ENCODE peak calls at places on chromosome 16, in eight cellular contexts. One of them, this sample, is unnamed.

GRCh38 chr16:82061861-82062525 is 26.9 kb downstream of the HSD17B2 start:
- DNase-seq in A549: peak
- DNase-seq in AG09309: no peak
- DNase-seq in hepatocyte: no peak
- DNase-seq in pancreas: no peak
- DNase-seq in CD4-positive, alpha-beta T cell: no peak
- DNase-seq in WERI-Rb-1: no peak
- DNase-seq in ascending aorta: no peak
- DNase-seq in this sample: peak

GRCh38 chr16:81774348-81774747 is 4.7 kb upstream of the PLCG2 start:
- DNase-seq in A549: no peak
- DNase-seq in AG09309: no peak
- DNase-seq in hepatocyte: no peak
- DNase-seq in pancreas: no peak
- DNase-seq in CD4-positive, alpha-beta T cell: no peak
- DNase-seq in WERI-Rb-1: no peak
- DNase-seq in ascending aorta: no peak
- DNase-seq in this sample: no peak

GRCh38 chr16:31129568-31130335 is 5.8 kb downstream of the PRSS8 start:
- DNase-seq in A549: no peak
- DNase-seq in AG09309: no peak
- DNase-seq in hepatocyte: peak
- DNase-seq in pancreas: peak
- DNase-seq in CD4-positive, alpha-beta T cell: no peak
- DNase-seq in WERI-Rb-1: no peak
- DNase-seq in ascending aorta: no peak
- DNase-seq in this sample: no peak

GRCh38 chr16:397736-398332 is 835 bp downstream of the NME4 start:
- DNase-seq in A549: peak
- DNase-seq in AG09309: no peak
- DNase-seq in hepatocyte: peak
- DNase-seq in pancreas: peak
- DNase-seq in CD4-positive, alpha-beta T cell: no peak
- DNase-seq in WERI-Rb-1: peak
- DNase-seq in ascending aorta: peak
- DNase-seq in this sample: peak

GRCh38 chr16:48378836-48379235 is 6.4 kb downstream of the SIAH1 start:
- DNase-seq in A549: no peak
- DNase-seq in AG09309: no peak
- DNase-seq in hepatocyte: no peak
- DNase-seq in pancreas: no peak
- DNase-seq in CD4-positive, alpha-beta T cell: no peak
- DNase-seq in WERI-Rb-1: no peak
- DNase-seq in ascending aorta: no peak
- DNase-seq in this sample: no peak

GRCh38 chr16:35747658-35748455 is 2288.4 kb downstream of the TP53TG3F start:
- DNase-seq in A549: no peak
- DNase-seq in AG09309: no peak
- DNase-seq in hepatocyte: no peak
- DNase-seq in pancreas: no peak
- DNase-seq in CD4-positive, alpha-beta T cell: no peak
- DNase-seq in WERI-Rb-1: no peak
- DNase-seq in ascending aorta: peak
- DNase-seq in this sample: peak

GRCh38 chr16:11621920-11622651 is 35.4 kb upstream of the LITAF start:
- DNase-seq in A549: no peak
- DNase-seq in AG09309: no peak
- DNase-seq in hepatocyte: no peak
- DNase-seq in pancreas: no peak
- DNase-seq in CD4-positive, alpha-beta T cell: peak
- DNase-seq in WERI-Rb-1: no peak
- DNase-seq in ascending aorta: no peak
- DNase-seq in this sample: peak

GRCh38 chr16:49854227-49855203 is 1.4 kb downstream of the ZNF423 start:
- DNase-seq in A549: peak
- DNase-seq in AG09309: no peak
- DNase-seq in hepatocyte: peak
- DNase-seq in pancreas: peak
- DNase-seq in CD4-positive, alpha-beta T cell: no peak
- DNase-seq in WERI-Rb-1: peak
- DNase-seq in ascending aorta: no peak
- DNase-seq in this sample: no peak

GRCh38 chr16:78431701-78432100 is 332.2 kb downstream of the WWOX start:
- DNase-seq in A549: no peak
- DNase-seq in AG09309: no peak
- DNase-seq in hepatocyte: no peak
- DNase-seq in pancreas: no peak
- DNase-seq in CD4-positive, alpha-beta T cell: no peak
- DNase-seq in WERI-Rb-1: no peak
- DNase-seq in ascending aorta: no peak
- DNase-seq in this sample: no peak

GRCh38 chr16:5336898-5337297 is 239.3 kb upstream of the EEF2KMT start:
- DNase-seq in A549: no peak
- DNase-seq in AG09309: no peak
- DNase-seq in hepatocyte: no peak
- DNase-seq in pancreas: no peak
- DNase-seq in CD4-positive, alpha-beta T cell: no peak
- DNase-seq in WERI-Rb-1: peak
- DNase-seq in ascending aorta: no peak
- DNase-seq in this sample: no peak

GRCh38 chr16:54180421-54181359 is 105.9 kb downstream of the IRX3 start:
- DNase-seq in A549: no peak
- DNase-seq in AG09309: no peak
- DNase-seq in hepatocyte: no peak
- DNase-seq in pancreas: no peak
- DNase-seq in CD4-positive, alpha-beta T cell: no peak
- DNase-seq in WERI-Rb-1: no peak
- DNase-seq in ascending aorta: no peak
- DNase-seq in this sample: no peak

GRCh38 chr16:84810518-84811273 is 9.1 kb upstream of the CRISPLD2 start:
- DNase-seq in A549: no peak
- DNase-seq in AG09309: peak
- DNase-seq in hepatocyte: no peak
- DNase-seq in pancreas: no peak
- DNase-seq in CD4-positive, alpha-beta T cell: no peak
- DNase-seq in WERI-Rb-1: no peak
- DNase-seq in ascending aorta: no peak
- DNase-seq in this sample: peak

GRCh38 chr16:18829221-18829620 is 27.9 kb upstream of the ARL6IP1 start:
- DNase-seq in A549: no peak
- DNase-seq in AG09309: no peak
- DNase-seq in hepatocyte: no peak
- DNase-seq in pancreas: no peak
- DNase-seq in CD4-positive, alpha-beta T cell: no peak
- DNase-seq in WERI-Rb-1: no peak
- DNase-seq in ascending aorta: no peak
- DNase-seq in this sample: no peak

GRCh38 chr16:29862884-29863668 is at the start of gene CDIPT:
- DNase-seq in A549: peak
- DNase-seq in AG09309: peak
- DNase-seq in hepatocyte: peak
- DNase-seq in pancreas: peak
- DNase-seq in CD4-positive, alpha-beta T cell: peak
- DNase-seq in WERI-Rb-1: peak
- DNase-seq in ascending aorta: peak
- DNase-seq in this sample: peak

GRCh38 chr16:29863669-29863984 is 601 bp upstream of the CDIPT start:
- DNase-seq in A549: no peak
- DNase-seq in AG09309: no peak
- DNase-seq in hepatocyte: no peak
- DNase-seq in pancreas: no peak
- DNase-seq in CD4-positive, alpha-beta T cell: no peak
- DNase-seq in WERI-Rb-1: no peak
- DNase-seq in ascending aorta: no peak
- DNase-seq in this sample: no peak

GRCh38 chr16:29860218-29860617 is 2.8 kb downstream of the CDIPT start:
- DNase-seq in A549: no peak
- DNase-seq in AG09309: no peak
- DNase-seq in hepatocyte: no peak
- DNase-seq in pancreas: no peak
- DNase-seq in CD4-positive, alpha-beta T cell: no peak
- DNase-seq in WERI-Rb-1: no peak
- DNase-seq in ascending aorta: no peak
- DNase-seq in this sample: no peak

GRCh38 chr16:29864205-29864604 is 1.2 kb upstream of the CDIPT start:
- DNase-seq in A549: no peak
- DNase-seq in AG09309: no peak
- DNase-seq in hepatocyte: no peak
- DNase-seq in pancreas: no peak
- DNase-seq in CD4-positive, alpha-beta T cell: no peak
- DNase-seq in WERI-Rb-1: no peak
- DNase-seq in ascending aorta: no peak
- DNase-seq in this sample: no peak

GRCh38 chr16:29862383-29862883 is 593 bp downstream of the CDIPT start:
- DNase-seq in A549: no peak
- DNase-seq in AG09309: no peak
- DNase-seq in hepatocyte: peak
- DNase-seq in pancreas: no peak
- DNase-seq in CD4-positive, alpha-beta T cell: no peak
- DNase-seq in WERI-Rb-1: peak
- DNase-seq in ascending aorta: no peak
- DNase-seq in this sample: no peak
- TF ChIP-seq CTCF in A549: no peak
- TF ChIP-seq CTCF in AG09309: peak
- TF ChIP-seq CTCF in hepatocyte: peak
- TF ChIP-seq CTCF in pancreas: no peak
- TF ChIP-seq CTCF in CD4-positive, alpha-beta T cell: no peak
- TF ChIP-seq CTCF in WERI-Rb-1: peak
- TF ChIP-seq CTCF in ascending aorta: no peak
- TF ChIP-seq CTCF in this sample: peak

DNA sequence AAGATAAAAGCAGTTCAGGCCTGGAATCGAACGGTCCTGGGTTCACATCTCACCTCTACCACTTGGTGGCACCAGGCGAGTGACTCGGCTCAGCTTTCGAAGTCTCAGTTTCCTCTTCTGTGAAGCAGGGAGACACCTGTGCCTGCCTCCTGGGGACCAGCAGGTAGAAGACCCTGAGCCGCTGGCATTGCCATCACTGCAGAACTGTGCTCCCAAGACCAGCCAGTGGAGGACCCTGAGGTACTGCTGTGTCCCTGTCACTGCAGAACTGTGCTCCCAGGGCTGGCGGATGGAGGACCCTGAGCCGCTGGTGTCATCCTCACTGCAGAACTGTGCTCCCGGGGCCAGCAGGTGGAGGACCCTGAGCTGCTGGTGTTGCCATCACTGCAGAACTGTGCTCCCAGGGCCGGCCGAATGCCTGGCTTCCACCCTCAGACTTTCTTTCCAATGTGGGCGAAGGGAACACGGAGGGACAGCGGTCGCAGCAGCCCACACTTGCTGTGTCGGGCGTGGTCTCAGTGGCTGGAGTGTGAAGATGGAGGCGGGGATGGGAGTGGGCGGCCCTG is 8.7 kb upstream of the SLC7A5 start:
- DNase-seq in A549: no peak
- DNase-seq in AG09309: no peak
- DNase-seq in hepatocyte: no peak
- DNase-seq in pancreas: no peak
- DNase-seq in CD4-positive, alpha-beta T cell: no peak
- DNase-seq in WERI-Rb-1: no peak
- DNase-seq in ascending aorta: no peak
- DNase-seq in this sample: no peak
- TF ChIP-seq CTCF in A549: peak
- TF ChIP-seq CTCF in AG09309: peak
- TF ChIP-seq CTCF in hepatocyte: no peak
- TF ChIP-seq CTCF in pancreas: no peak
- TF ChIP-seq CTCF in CD4-positive, alpha-beta T cell: no peak
- TF ChIP-seq CTCF in WERI-Rb-1: peak
- TF ChIP-seq CTCF in ascending aorta: no peak
- TF ChIP-seq CTCF in this sample: peak

DNA sequence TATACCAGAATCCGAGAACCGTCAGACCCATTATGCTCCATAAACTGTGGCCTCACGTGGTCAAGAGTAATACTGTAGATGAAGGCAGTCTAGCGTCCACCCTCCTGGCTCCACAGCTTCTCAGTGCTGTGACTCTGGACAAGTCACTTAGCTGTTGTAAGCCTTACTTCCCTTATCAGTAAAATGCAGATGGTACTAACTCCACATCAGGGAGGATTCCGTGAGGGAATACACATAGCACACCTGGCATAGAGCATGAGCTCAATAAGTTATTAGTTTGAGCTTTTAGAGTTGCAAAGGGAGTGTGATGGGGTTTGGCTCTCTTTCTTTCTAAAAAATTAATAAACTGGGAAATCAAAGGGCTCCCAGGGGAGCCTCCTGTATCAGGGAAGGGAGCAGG is 49.9 kb downstream of the CDYL2 start:
- DNase-seq in A549: no peak
- DNase-seq in AG09309: no peak
- DNase-seq in hepatocyte: no peak
- DNase-seq in pancreas: no peak
- DNase-seq in CD4-positive, alpha-beta T cell: no peak
- DNase-seq in WERI-Rb-1: no peak
- DNase-seq in ascending aorta: no peak
- DNase-seq in this sample: no peak
- TF ChIP-seq CTCF in A549: no peak
- TF ChIP-seq CTCF in AG09309: no peak
- TF ChIP-seq CTCF in hepatocyte: no peak
- TF ChIP-seq CTCF in pancreas: no peak
- TF ChIP-seq CTCF in CD4-positive, alpha-beta T cell: no peak
- TF ChIP-seq CTCF in WERI-Rb-1: no peak
- TF ChIP-seq CTCF in ascending aorta: no peak
- TF ChIP-seq CTCF in this sample: no peak

GRCh38 chr16:7399296-7399695 is 66.7 kb downstream of the RBFOX1 start:
- DNase-seq in A549: no peak
- DNase-seq in AG09309: no peak
- DNase-seq in hepatocyte: no peak
- DNase-seq in pancreas: no peak
- DNase-seq in CD4-positive, alpha-beta T cell: no peak
- DNase-seq in WERI-Rb-1: no peak
- DNase-seq in ascending aorta: no peak
- DNase-seq in this sample: no peak

GRCh38 chr16:7408700-7409340 is 76.2 kb downstream of the RBFOX1 start:
- DNase-seq in A549: no peak
- DNase-seq in AG09309: no peak
- DNase-seq in hepatocyte: no peak
- DNase-seq in pancreas: no peak
- DNase-seq in CD4-positive, alpha-beta T cell: no peak
- DNase-seq in WERI-Rb-1: peak
- DNase-seq in ascending aorta: no peak
- DNase-seq in this sample: no peak

GRCh38 chr16:7404217-7404616 is 71.6 kb downstream of the RBFOX1 start:
- DNase-seq in A549: no peak
- DNase-seq in AG09309: no peak
- DNase-seq in hepatocyte: no peak
- DNase-seq in pancreas: no peak
- DNase-seq in CD4-positive, alpha-beta T cell: no peak
- DNase-seq in WERI-Rb-1: no peak
- DNase-seq in ascending aorta: no peak
- DNase-seq in this sample: no peak

GRCh38 chr16:7400117-7400890 is 67.7 kb downstream of the RBFOX1 start:
- DNase-seq in A549: no peak
- DNase-seq in AG09309: no peak
- DNase-seq in hepatocyte: no peak
- DNase-seq in pancreas: no peak
- DNase-seq in CD4-positive, alpha-beta T cell: no peak
- DNase-seq in WERI-Rb-1: no peak
- DNase-seq in ascending aorta: no peak
- DNase-seq in this sample: no peak

DNA sequence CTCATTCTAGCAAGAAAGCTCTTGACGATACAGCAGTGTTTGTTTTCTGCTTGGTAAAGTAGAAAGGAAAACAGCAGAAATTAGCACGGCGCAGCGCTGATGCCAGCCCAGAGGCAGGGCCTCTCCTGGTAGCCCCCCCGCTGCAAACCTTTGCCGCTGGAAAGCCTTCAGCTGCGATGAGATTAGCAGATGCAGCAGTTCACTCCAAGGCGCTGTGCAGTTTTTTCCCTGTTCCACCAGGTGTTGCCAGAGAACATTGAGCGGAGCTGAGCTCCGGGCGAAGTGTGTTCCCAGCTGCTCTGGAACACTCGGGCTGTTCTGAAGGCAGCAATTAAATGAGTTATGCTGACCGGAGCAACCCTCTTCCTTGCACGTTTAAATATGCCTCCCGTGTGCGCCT is 72.5 kb downstream of the RBFOX1 start:
- DNase-seq in A549: no peak
- DNase-seq in AG09309: no peak
- DNase-seq in hepatocyte: peak
- DNase-seq in pancreas: peak
- DNase-seq in CD4-positive, alpha-beta T cell: no peak
- DNase-seq in WERI-Rb-1: peak
- DNase-seq in ascending aorta: no peak
- DNase-seq in this sample: no peak
- TF ChIP-seq CTCF in A549: no peak
- TF ChIP-seq CTCF in AG09309: no peak
- TF ChIP-seq CTCF in hepatocyte: peak
- TF ChIP-seq CTCF in pancreas: no peak
- TF ChIP-seq CTCF in CD4-positive, alpha-beta T cell: no peak
- TF ChIP-seq CTCF in WERI-Rb-1: peak
- TF ChIP-seq CTCF in ascending aorta: no peak
- TF ChIP-seq CTCF in this sample: no peak

This sample was measured in GM10248.